ENCODE peak calls at places on chromosomes 2 and 18, in nine cellular contexts. G, Y, D, H, N, O, X, Z and E are unnamed samples.

GRCh38 chr2:11677146-11678055 is 7.4 kb upstream of the NTSR2 start:
- DNase-seq in G (peak; percentile 63), Y (no peak), D (no peak), H (no peak), N (no peak), O (no peak), X (no peak), Z (no peak), E (no peak)

GRCh38 chr18:43774497-43774896 is 497.2 kb upstream of the SYT4 start:
- DNase-seq in G (no peak), Y (no peak), D (no peak), H (no peak), N (no peak), O (no peak), X (no peak), Z (no peak), E (no peak)

GRCh38 chr2:197847666-197848401 is 43.4 kb downstream of the PLCL1 start:
- DNase-seq in G (no peak), Y (no peak), D (no peak), H (no peak), N (no peak), O (no peak), X (no peak), Z (peak; percentile 67), E (no peak)

GRCh38 chr2:22801071-22801470 is 583.9 kb upstream of the KLHL29 start:
- DNase-seq in G (no peak), Y (no peak), D (no peak), H (no peak), N (no peak), O (no peak), X (no peak), Z (no peak), E (no peak)

GRCh38 chr2:223576873-223577272 is 25.3 kb downstream of the SCG2 start:
- DNase-seq in G (no peak), Y (no peak), D (peak; percentile 96), H (no peak), N (no peak), O (peak; percentile 52), X (peak; percentile 94), Z (no peak), E (no peak)

GRCh38 chr2:130827502-130828251 is 9.0 kb upstream of the ARHGEF4 start:
- DNase-seq in G (no peak), Y (no peak), D (peak; percentile 88), H (no peak), N (no peak), O (peak; percentile 70), X (no peak), Z (no peak), E (no peak)

GRCh38 chr18:21769206-21769605 is 28.6 kb downstream of the MIB1 start:
- DNase-seq in G (no peak), Y (no peak), D (no peak), H (no peak), N (no peak), O (no peak), X (no peak), Z (no peak), E (no peak)

GRCh38 chr2:193695367-193695766 is 1500.6 kb upstream of the TMEFF2 start:
- DNase-seq in G (no peak), Y (no peak), D (peak; percentile 57), H (no peak), N (no peak), O (peak; percentile 8), X (peak; percentile 11), Z (no peak), E (peak; percentile 7)

GRCh38 chr2:171706152-171706803 is 19.0 kb downstream of the DYNC1I2 start:
- DNase-seq in G (no peak), Y (no peak), D (peak; percentile 37), H (no peak), N (no peak), O (peak; percentile 12), X (no peak), Z (peak; percentile 25), E (no peak)

GRCh38 chr18:11516988-11517630 is 92.3 kb upstream of the SLC35G4 start:
- DNase-seq in G (no peak), Y (no peak), D (no peak), H (no peak), N (no peak), O (no peak), X (no peak), Z (no peak), E (no peak)

GRCh38 chr2:121345887-121346286 is 60.9 kb upstream of the TFCP2L1 start:
- DNase-seq in G (no peak), Y (no peak), D (no peak), H (no peak), N (no peak), O (no peak), X (no peak), Z (no peak), E (no peak)

GRCh38 chr18:22186484-22186971 is 17.1 kb downstream of the GATA6 start:
- DNase-seq in G (no peak), Y (no peak), D (no peak), H (no peak), N (no peak), O (peak; percentile 48), X (no peak), Z (no peak), E (no peak)

GRCh38 chr2:236988690-236989639 is 96.7 kb upstream of the COPS8 start:
- DNase-seq in G (no peak), Y (no peak), D (no peak), H (no peak), N (no peak), O (no peak), X (no peak), Z (no peak), E (no peak)

GRCh38 chr2:86371482-86372002 is 34.1 kb upstream of the REEP1 start:
- DNase-seq in G (no peak), Y (no peak), D (no peak), H (no peak), N (no peak), O (no peak), X (no peak), Z (no peak), E (no peak)

GRCh38 chr18:36175481-36175880 is 11.8 kb upstream of the MOCOS start:
- DNase-seq in G (no peak), Y (no peak), D (no peak), H (no peak), N (no peak), O (no peak), X (no peak), Z (no peak), E (no peak)

GRCh38 chr2:55365303-55365702 is 54.4 kb downstream of the CCDC88A start:
- DNase-seq in G (no peak), Y (no peak), D (no peak), H (no peak), N (no peak), O (no peak), X (no peak), Z (no peak), E (peak; percentile 8)

GRCh38 chr2:38248246-38248645 is 128.8 kb downstream of the ATL2 start:
- DNase-seq in G (no peak), Y (no peak), D (no peak), H (no peak), N (no peak), O (no peak), X (no peak), Z (no peak), E (no peak)

GRCh38 chr2:98457045-98457696 is 12.5 kb downstream of the INPP4A start:
- DNase-seq in G (no peak), Y (no peak), D (peak; percentile 61), H (no peak), N (no peak), O (peak; percentile 60), X (peak; percentile 98), Z (no peak), E (no peak)

GRCh38 chr2:119252186-119253113 is 28.8 kb downstream of the STEAP3 start:
- DNase-seq in G (no peak), Y (no peak), D (peak; percentile 96), H (no peak), N (no peak), O (peak; percentile 82), X (peak; percentile 97), Z (no peak), E (no peak)

GRCh38 chr2:33581857-33582256 is 17.2 kb downstream of the FAM98A start:
- DNase-seq in G (no peak), Y (no peak), D (no peak), H (no peak), N (no peak), O (no peak), X (no peak), Z (no peak), E (peak; percentile 32)